ENCODE peak calls at places on chromosome 7, in four cellular contexts. Y, Q, E and V are unnamed samples.

GRCh38 chr7:98872328-98872924 is 2.6 kb upstream of the TMEM130 start:
- DNase-seq in E (no peak), Y (peak), Q (peak), V (no peak)

GRCh38 chr7:157570531-157571200 is 233.9 kb downstream of the DNAJB6 start:
- DNase-seq in Q (no peak), Y (no peak), E (no peak), V (no peak)

GRCh38 chr7:101165958-101166602 is 711 bp upstream of the VGF start:
- DNase-seq in Y (no peak), Q (no peak), E (no peak), V (no peak)

GRCh38 chr7:158973440-158973839 is 117.1 kb downstream of the DYNC2I1 start:
- DNase-seq in E (peak), Q (no peak), Y (peak), V (no peak)

GRCh38 chr7:31825576-31825975 is 138.6 kb downstream of the PPP1R17 start:
- DNase-seq in Y (no peak), Q (no peak), E (no peak), V (no peak)

GRCh38 chr7:129225206-129225930 is 538 bp downstream of the AHCYL2 start:
- DNase-seq in Q (peak), E (no peak), Y (peak), V (no peak)

GRCh38 chr7:127252736-127253288 is at the start of gene GRM8:
- DNase-seq in Y (peak), E (no peak), Q (no peak), V (peak)

GRCh38 chr7:80764132-80764531 is 125.7 kb downstream of the CD36 start:
- DNase-seq in Y (no peak), E (no peak), Q (no peak), V (no peak)

GRCh38 chr7:129898502-129899160 is 54.1 kb downstream of the UBE2H start:
- DNase-seq in Q (no peak), E (no peak), Y (no peak), V (no peak)

GRCh38 chr7:73669316-73669715 is 1.7 kb downstream of the VPS37D start:
- DNase-seq in Q (no peak), E (no peak), Y (no peak), V (no peak)

GRCh38 chr7:117110480-117111315 is 157.4 kb downstream of the ST7 start:
- DNase-seq in Y (no peak), Q (no peak), E (peak), V (peak)

GRCh38 chr7:8724080-8724718 is 290.8 kb downstream of the NXPH1 start:
- DNase-seq in Q (peak), E (no peak), Y (peak), V (peak)

GRCh38 chr7:147535619-147536200 is 1054.9 kb upstream of the C7orf33 start:
- DNase-seq in Y (no peak), Q (no peak), E (no peak), V (no peak)

GRCh38 chr7:4067476-4067760 is 614.7 kb upstream of the FOXK1 start:
- DNase-seq in E (no peak), Y (no peak), Q (no peak), V (no peak)

GRCh38 chr7:122135275-122135674 is 8.8 kb downstream of the AASS start:
- DNase-seq in Q (no peak), E (no peak), Y (no peak), V (no peak)

GRCh38 chr7:115952832-115953231 is 77.7 kb downstream of the TFEC start:
- DNase-seq in Y (no peak), Q (no peak), E (no peak), V (no peak)
- TF ChIP-seq SPI1 in Y (no peak), Q (no peak), E (no peak), V (no peak)

DNA sequence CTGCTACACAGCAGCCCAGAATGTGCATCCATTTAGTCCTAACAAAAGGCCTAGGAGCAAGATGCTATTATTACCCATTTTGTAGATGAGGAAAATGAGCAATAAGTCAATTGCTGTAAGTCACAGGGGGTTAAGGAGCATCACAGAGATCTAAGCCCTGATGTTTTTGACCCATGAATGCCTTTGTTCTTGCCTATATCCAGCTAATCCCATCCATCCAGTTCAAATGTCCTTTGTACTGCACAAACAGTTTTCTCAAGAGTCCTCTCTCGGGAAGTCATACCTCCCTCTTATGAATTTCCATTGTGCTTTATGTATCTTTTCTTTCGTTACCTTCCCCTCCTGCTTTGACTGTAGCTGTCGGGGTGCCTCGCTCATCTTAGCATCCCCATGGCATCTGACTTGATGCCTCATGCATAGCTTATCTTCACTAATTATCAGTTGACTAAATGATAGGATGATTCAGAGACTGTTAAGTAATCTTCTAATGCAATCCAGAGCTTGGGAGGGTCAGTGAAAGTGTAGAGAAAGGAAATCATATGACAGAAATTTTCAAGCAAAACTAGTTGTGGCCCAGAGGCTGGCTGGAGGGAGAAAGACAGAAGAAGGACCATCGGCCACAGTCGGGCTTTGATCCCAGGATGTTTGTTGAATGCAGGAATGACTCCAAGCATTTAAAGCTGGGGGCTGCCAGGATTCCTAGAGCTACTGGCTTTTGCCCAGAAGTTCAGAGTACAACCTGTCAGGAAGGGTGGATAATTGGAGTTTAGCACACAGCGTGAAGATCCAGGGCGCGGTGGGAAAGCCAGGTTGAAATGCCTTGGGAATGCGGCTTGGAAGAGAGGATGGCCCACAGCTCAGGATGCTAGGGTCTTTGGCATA is 23.5 kb downstream of the BLVRA start:
- DNase-seq in E (no peak), Y (no peak), Q (peak), V (no peak)
- TF ChIP-seq SPI1 in E (no peak), Y (no peak), Q (no peak), V (no peak)

GRCh38 chr7:143120696-143121405 is 11.0 kb upstream of the PIP start:
- DNase-seq in E (no peak), Q (no peak), Y (no peak), V (no peak)
- TF ChIP-seq SPI1 in E (no peak), Q (no peak), Y (no peak), V (no peak)

DNA sequence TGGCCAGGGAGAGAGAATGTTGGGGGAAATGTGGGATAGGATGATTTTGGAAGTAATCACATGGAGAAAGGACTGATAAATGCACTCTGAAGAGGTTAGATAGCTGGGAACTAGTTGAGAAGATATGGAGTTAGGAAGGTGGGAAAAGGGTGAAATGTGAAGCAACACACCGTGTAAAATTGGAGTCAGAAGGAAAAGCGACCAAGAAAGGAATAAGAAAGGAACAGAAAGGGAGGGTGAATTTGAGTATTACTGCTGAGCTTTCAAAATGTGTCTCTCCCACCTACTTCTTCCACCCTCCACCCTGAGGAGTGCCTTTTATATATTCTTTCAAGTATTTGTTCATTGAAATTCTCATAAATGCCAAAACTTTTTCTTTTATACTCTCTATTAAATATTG is 171.8 kb downstream of the BMPER start:
- DNase-seq in Y (no peak), E (no peak), Q (no peak), V (no peak)
- TF ChIP-seq SPI1 in Y (no peak), E (no peak), Q (no peak), V (no peak)